ENCODE peak calls at places on chromosomes 4 and X, in six cellular contexts. One of them, this sample, is unnamed.

GRCh38 chrX:115562492-115562872 is 1.5 kb downstream of the PLS3 start:
- DNase-seq in LNCaP clone FGC: no peak
- DNase-seq in prostate gland: no peak
- DNase-seq in endothelial cell: no peak
- DNase-seq in upper lobe of right lung: no peak
- DNase-seq in fibroblast of pulmonary artery: peak; percentile 70
- DNase-seq in this sample: no peak

GRCh38 chrX:155028192-155028591 is 1.5 kb downstream of the FUNDC2 start:
- DNase-seq in LNCaP clone FGC: peak; percentile 54
- DNase-seq in prostate gland: no peak
- DNase-seq in endothelial cell: no peak
- DNase-seq in upper lobe of right lung: no peak
- DNase-seq in fibroblast of pulmonary artery: no peak
- DNase-seq in this sample: no peak

GRCh38 chr4:165692082-165692481 is 181.0 kb upstream of the TLL1 start:
- DNase-seq in LNCaP clone FGC: no peak
- DNase-seq in prostate gland: no peak
- DNase-seq in endothelial cell: no peak
- DNase-seq in upper lobe of right lung: no peak
- DNase-seq in fibroblast of pulmonary artery: peak; percentile 36
- DNase-seq in this sample: no peak

GRCh38 chrX:50725310-50725709 is 88.7 kb downstream of the SHROOM4 start:
- DNase-seq in LNCaP clone FGC: no peak
- DNase-seq in prostate gland: no peak
- DNase-seq in endothelial cell: no peak
- DNase-seq in upper lobe of right lung: no peak
- DNase-seq in fibroblast of pulmonary artery: no peak
- DNase-seq in this sample: no peak

GRCh38 chr4:17517664-17518063 is 2.7 kb downstream of the CLRN2 start:
- DNase-seq in LNCaP clone FGC: no peak
- DNase-seq in prostate gland: no peak
- DNase-seq in endothelial cell: no peak
- DNase-seq in upper lobe of right lung: no peak
- DNase-seq in fibroblast of pulmonary artery: no peak
- DNase-seq in this sample: no peak

GRCh38 chr4:145679520-145679919 is 426 bp upstream of the C4orf51 start:
- DNase-seq in LNCaP clone FGC: peak; percentile 66
- DNase-seq in prostate gland: peak; percentile 62
- DNase-seq in endothelial cell: no peak
- DNase-seq in upper lobe of right lung: no peak
- DNase-seq in fibroblast of pulmonary artery: peak; percentile 55
- DNase-seq in this sample: no peak

GRCh38 chrX:35826503-35826902 is 28.4 kb downstream of the MAGEB16 start:
- DNase-seq in LNCaP clone FGC: no peak
- DNase-seq in prostate gland: no peak
- DNase-seq in endothelial cell: no peak
- DNase-seq in upper lobe of right lung: no peak
- DNase-seq in fibroblast of pulmonary artery: no peak
- DNase-seq in this sample: no peak

GRCh38 chr4:113148925-113149324 is 99.5 kb downstream of the ANK2 start:
- DNase-seq in LNCaP clone FGC: peak; percentile 14
- DNase-seq in prostate gland: no peak
- DNase-seq in endothelial cell: no peak
- DNase-seq in upper lobe of right lung: no peak
- DNase-seq in fibroblast of pulmonary artery: no peak
- DNase-seq in this sample: no peak

GRCh38 chr4:23422878-23423277 is 467.0 kb downstream of the PPARGC1A start:
- DNase-seq in LNCaP clone FGC: no peak
- DNase-seq in prostate gland: no peak
- DNase-seq in endothelial cell: no peak
- DNase-seq in upper lobe of right lung: no peak
- DNase-seq in fibroblast of pulmonary artery: no peak
- DNase-seq in this sample: no peak

GRCh38 chrX:110212299-110212698 is 105.6 kb downstream of the AMMECR1 start:
- DNase-seq in LNCaP clone FGC: no peak
- DNase-seq in prostate gland: no peak
- DNase-seq in endothelial cell: no peak
- DNase-seq in upper lobe of right lung: no peak
- DNase-seq in fibroblast of pulmonary artery: no peak
- DNase-seq in this sample: no peak

GRCh38 chr4:37304612-37305011 is 60.1 kb downstream of the NWD2 start:
- DNase-seq in LNCaP clone FGC: no peak
- DNase-seq in prostate gland: no peak
- DNase-seq in endothelial cell: no peak
- DNase-seq in upper lobe of right lung: no peak
- DNase-seq in fibroblast of pulmonary artery: no peak
- DNase-seq in this sample: no peak

GRCh38 chr4:81405900-81406401 is 65.8 kb downstream of the RASGEF1B start:
- DNase-seq in LNCaP clone FGC: peak; percentile 55
- DNase-seq in prostate gland: peak; percentile 59
- DNase-seq in endothelial cell: peak; percentile 54
- DNase-seq in upper lobe of right lung: no peak
- DNase-seq in fibroblast of pulmonary artery: peak; percentile 86
- DNase-seq in this sample: no peak

GRCh38 chr4:158253350-158253980 is 43.2 kb downstream of the TMEM144 start:
- DNase-seq in LNCaP clone FGC: peak; percentile 25
- DNase-seq in prostate gland: peak; percentile 55
- DNase-seq in endothelial cell: peak; percentile 66
- DNase-seq in upper lobe of right lung: no peak
- DNase-seq in fibroblast of pulmonary artery: peak; percentile 76
- DNase-seq in this sample: no peak

GRCh38 chr4:39446842-39447573 is 11.7 kb downstream of the RPL9 start:
- DNase-seq in LNCaP clone FGC: peak; percentile 52
- DNase-seq in prostate gland: peak; percentile 56
- DNase-seq in endothelial cell: peak; percentile 67
- DNase-seq in upper lobe of right lung: peak; percentile 89
- DNase-seq in fibroblast of pulmonary artery: peak; percentile 74
- DNase-seq in this sample: peak; percentile 61

GRCh38 chr4:142883433-142883832 is 37.3 kb upstream of the INPP4B start:
- DNase-seq in LNCaP clone FGC: no peak
- DNase-seq in prostate gland: no peak
- DNase-seq in endothelial cell: peak; percentile 28
- DNase-seq in upper lobe of right lung: no peak
- DNase-seq in fibroblast of pulmonary artery: no peak
- DNase-seq in this sample: no peak

GRCh38 chr4:2813446-2814405 is 20.8 kb downstream of the SH3BP2 start:
- DNase-seq in LNCaP clone FGC: no peak
- DNase-seq in prostate gland: no peak
- DNase-seq in endothelial cell: no peak
- DNase-seq in upper lobe of right lung: no peak
- DNase-seq in fibroblast of pulmonary artery: no peak
- DNase-seq in this sample: no peak

GRCh38 chr4:149634368-149634767 is 181.3 kb downstream of the IQCM start:
- DNase-seq in LNCaP clone FGC: no peak
- DNase-seq in prostate gland: no peak
- DNase-seq in endothelial cell: no peak
- DNase-seq in upper lobe of right lung: no peak
- DNase-seq in fibroblast of pulmonary artery: no peak
- DNase-seq in this sample: no peak

GRCh38 chr4:139184129-139184528 is 7.1 kb upstream of the ELF2 start:
- DNase-seq in LNCaP clone FGC: no peak
- DNase-seq in prostate gland: no peak
- DNase-seq in endothelial cell: no peak
- DNase-seq in upper lobe of right lung: no peak
- DNase-seq in fibroblast of pulmonary artery: peak; percentile 70
- DNase-seq in this sample: no peak

GRCh38 chrX:129724767-129725166 is 14.0 kb upstream of the XPNPEP2 start:
- DNase-seq in LNCaP clone FGC: no peak
- DNase-seq in prostate gland: no peak
- DNase-seq in endothelial cell: no peak
- DNase-seq in upper lobe of right lung: no peak
- DNase-seq in fibroblast of pulmonary artery: no peak
- DNase-seq in this sample: no peak

GRCh38 chr4:108036252-108036651 is 46.6 kb downstream of the HADH start:
- DNase-seq in LNCaP clone FGC: no peak
- DNase-seq in prostate gland: no peak
- DNase-seq in endothelial cell: no peak
- DNase-seq in upper lobe of right lung: no peak
- DNase-seq in fibroblast of pulmonary artery: no peak
- DNase-seq in this sample: no peak

GRCh38 chr4:173528378-173529321 is 1.4 kb downstream of the HAND2 start:
- DNase-seq in LNCaP clone FGC: no peak
- DNase-seq in prostate gland: no peak
- DNase-seq in endothelial cell: no peak
- DNase-seq in upper lobe of right lung: no peak
- DNase-seq in fibroblast of pulmonary artery: peak; percentile 65
- DNase-seq in this sample: no peak

GRCh38 chr4:155434904-155435303 is 58.1 kb upstream of the MAP9 start:
- DNase-seq in LNCaP clone FGC: no peak
- DNase-seq in prostate gland: no peak
- DNase-seq in endothelial cell: no peak
- DNase-seq in upper lobe of right lung: no peak
- DNase-seq in fibroblast of pulmonary artery: peak; percentile 10
- DNase-seq in this sample: no peak

GRCh38 chr4:53861856-53862610 is 202.4 kb downstream of the CHIC2 start:
- DNase-seq in LNCaP clone FGC: no peak
- DNase-seq in prostate gland: no peak
- DNase-seq in endothelial cell: no peak
- DNase-seq in upper lobe of right lung: no peak
- DNase-seq in fibroblast of pulmonary artery: peak; percentile 89
- DNase-seq in this sample: no peak

GRCh38 chr4:66639361-66639760 is 905.9 kb downstream of the CENPC start:
- DNase-seq in LNCaP clone FGC: peak; percentile 88
- DNase-seq in prostate gland: no peak
- DNase-seq in endothelial cell: no peak
- DNase-seq in upper lobe of right lung: no peak
- DNase-seq in fibroblast of pulmonary artery: peak; percentile 59
- DNase-seq in this sample: no peak

GRCh38 chr4:24559889-24560288 is 24.5 kb downstream of the DHX15 start:
- DNase-seq in LNCaP clone FGC: no peak
- DNase-seq in prostate gland: no peak
- DNase-seq in endothelial cell: no peak
- DNase-seq in upper lobe of right lung: no peak
- DNase-seq in fibroblast of pulmonary artery: peak; percentile 61
- DNase-seq in this sample: no peak

GRCh38 chr4:187664011-187664410 is 331.6 kb upstream of the ZFP42 start:
- DNase-seq in LNCaP clone FGC: no peak
- DNase-seq in prostate gland: no peak
- DNase-seq in endothelial cell: no peak
- DNase-seq in upper lobe of right lung: no peak
- DNase-seq in fibroblast of pulmonary artery: no peak
- DNase-seq in this sample: no peak

GRCh38 chr4:187667095-187667494 is 328.5 kb upstream of the ZFP42 start:
- DNase-seq in LNCaP clone FGC: no peak
- DNase-seq in prostate gland: no peak
- DNase-seq in endothelial cell: no peak
- DNase-seq in upper lobe of right lung: no peak
- DNase-seq in fibroblast of pulmonary artery: no peak
- DNase-seq in this sample: no peak

GRCh38 chr4:187668683-187669082 is 326.9 kb upstream of the ZFP42 start:
- DNase-seq in LNCaP clone FGC: no peak
- DNase-seq in prostate gland: no peak
- DNase-seq in endothelial cell: no peak
- DNase-seq in upper lobe of right lung: no peak
- DNase-seq in fibroblast of pulmonary artery: no peak
- DNase-seq in this sample: no peak

GRCh38 chr4:187663076-187663475 is 332.5 kb upstream of the ZFP42 start:
- DNase-seq in LNCaP clone FGC: no peak
- DNase-seq in prostate gland: no peak
- DNase-seq in endothelial cell: no peak
- DNase-seq in upper lobe of right lung: no peak
- DNase-seq in fibroblast of pulmonary artery: no peak
- DNase-seq in this sample: no peak

DNA sequence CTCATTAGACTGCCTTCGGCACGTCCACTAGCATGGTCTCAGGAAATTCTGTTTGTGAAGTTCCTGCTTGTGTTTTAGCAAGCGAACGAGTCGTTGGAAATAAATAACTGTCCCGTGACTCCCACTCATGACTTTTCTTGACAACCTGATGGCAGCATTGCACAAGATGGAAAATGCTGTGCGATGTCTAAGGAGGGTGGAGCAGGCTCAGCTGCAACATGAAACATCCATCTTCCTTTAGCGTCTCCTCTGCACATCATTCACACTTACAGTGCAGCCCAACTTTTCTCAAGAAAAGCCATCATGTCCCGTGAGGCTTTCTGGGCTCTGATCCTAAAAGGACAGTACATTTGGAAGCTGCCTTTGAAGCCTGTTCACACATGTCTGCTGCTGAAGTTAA is 328.9 kb upstream of the ZFP42 start:
- DNase-seq in LNCaP clone FGC: no peak
- DNase-seq in prostate gland: peak; percentile 10
- DNase-seq in endothelial cell: no peak
- DNase-seq in upper lobe of right lung: no peak
- DNase-seq in fibroblast of pulmonary artery: no peak
- DNase-seq in this sample: no peak
- TF ChIP-seq CTCF in LNCaP clone FGC: peak; percentile 29
- TF ChIP-seq CTCF in prostate gland: no peak
- TF ChIP-seq CTCF in endothelial cell: no peak
- TF ChIP-seq CTCF in upper lobe of right lung: no peak
- TF ChIP-seq CTCF in fibroblast of pulmonary artery: no peak
- TF ChIP-seq CTCF in this sample: no peak

DNA sequence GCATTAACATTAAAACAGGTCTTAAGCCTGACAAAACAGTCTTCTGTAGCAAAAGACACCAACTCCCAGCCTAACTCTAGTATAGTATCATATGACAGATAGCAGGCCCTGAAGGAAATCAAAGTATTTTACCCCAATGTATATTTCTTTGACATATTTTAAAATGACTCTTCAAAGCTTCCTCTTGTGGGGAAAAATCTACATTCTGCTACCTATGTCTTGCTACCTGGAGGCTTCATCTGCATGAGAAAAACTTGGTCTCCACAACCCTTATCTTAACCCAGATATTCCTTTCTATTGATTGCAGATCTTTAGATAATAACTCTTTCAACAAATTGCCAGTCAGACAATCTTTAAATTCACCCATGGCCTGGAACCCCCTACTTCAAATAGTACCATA is 1620.4 kb downstream of the PCDH7 start:
- DNase-seq in LNCaP clone FGC: no peak
- DNase-seq in prostate gland: no peak
- DNase-seq in endothelial cell: no peak
- DNase-seq in upper lobe of right lung: no peak
- DNase-seq in fibroblast of pulmonary artery: no peak
- DNase-seq in this sample: no peak
- TF ChIP-seq CTCF in LNCaP clone FGC: no peak
- TF ChIP-seq CTCF in prostate gland: no peak
- TF ChIP-seq CTCF in endothelial cell: no peak
- TF ChIP-seq CTCF in upper lobe of right lung: no peak
- TF ChIP-seq CTCF in fibroblast of pulmonary artery: no peak
- TF ChIP-seq CTCF in this sample: no peak

DNA sequence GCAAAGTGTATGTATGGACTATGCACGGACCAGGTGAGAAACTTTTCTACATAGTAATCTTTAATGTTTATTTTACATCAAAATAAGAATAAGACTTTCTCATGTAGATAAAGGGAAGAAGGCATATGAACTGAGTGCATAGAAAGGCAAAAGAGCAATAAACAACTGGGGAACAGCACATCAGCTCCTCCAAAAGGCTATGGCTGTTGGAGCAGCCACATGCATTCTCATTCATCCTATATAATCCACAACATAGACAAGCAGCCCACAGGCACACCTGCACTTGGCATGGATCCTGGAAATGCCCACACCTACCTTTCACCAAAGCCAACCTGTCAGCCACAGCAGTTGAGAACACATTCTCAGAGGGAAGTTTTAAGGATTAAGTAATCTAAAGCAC is 586.9 kb upstream of the INTU start:
- DNase-seq in LNCaP clone FGC: no peak
- DNase-seq in prostate gland: no peak
- DNase-seq in endothelial cell: no peak
- DNase-seq in upper lobe of right lung: no peak
- DNase-seq in fibroblast of pulmonary artery: no peak
- DNase-seq in this sample: no peak
- TF ChIP-seq CTCF in LNCaP clone FGC: no peak
- TF ChIP-seq CTCF in prostate gland: no peak
- TF ChIP-seq CTCF in endothelial cell: no peak
- TF ChIP-seq CTCF in upper lobe of right lung: no peak
- TF ChIP-seq CTCF in fibroblast of pulmonary artery: no peak
- TF ChIP-seq CTCF in this sample: no peak

GRCh38 chr4:8682296-8682695 is 89.7 kb downstream of the CPZ start:
- DNase-seq in LNCaP clone FGC: no peak
- DNase-seq in prostate gland: no peak
- DNase-seq in endothelial cell: no peak
- DNase-seq in upper lobe of right lung: peak; percentile 35
- DNase-seq in fibroblast of pulmonary artery: no peak
- DNase-seq in this sample: no peak
- TF ChIP-seq CTCF in LNCaP clone FGC: no peak
- TF ChIP-seq CTCF in prostate gland: no peak
- TF ChIP-seq CTCF in endothelial cell: no peak
- TF ChIP-seq CTCF in upper lobe of right lung: no peak
- TF ChIP-seq CTCF in fibroblast of pulmonary artery: no peak
- TF ChIP-seq CTCF in this sample: no peak

This sample was measured in CD14-positive monocyte.